ENCODE peak calls at places on chromosomes 16 and 17, in nine cellular contexts. One of them, this sample, is unnamed.

GRCh38 chr17:81601525-81602120 is 35.3 kb downstream of the NPLOC4 start:
- DNase-seq in stimulated activated naive B cell treated with anti-CD40 and anti-IgM and Interleukin-4, amounts not matched to agents 10 μg/mL and 1 μg/mL and 100 μg/mL, for 72 hours: peak
- DNase-seq in activated T-cell treated with anti-CD3 and anti-CD28 coated beads, Interleukin-2, amount 50 U/mL, for 1 hour: peak
- DNase-seq in erythroblast: peak
- DNase-seq in ACHN: peak
- DNase-seq in renal cortical epithelial cell: peak
- DNase-seq in kidney tubule cell: peak
- DNase-seq in Daoy: peak
- DNase-seq in GM23338: peak
- DNase-seq in this sample: no peak

GRCh38 chr16:57916735-57917450 is 54.0 kb downstream of the CNGB1 start:
- DNase-seq in stimulated activated naive B cell treated with anti-CD40 and anti-IgM and Interleukin-4, amounts not matched to agents 10 μg/mL and 1 μg/mL and 100 μg/mL, for 72 hours: no peak
- DNase-seq in activated T-cell treated with anti-CD3 and anti-CD28 coated beads, Interleukin-2, amount 50 U/mL, for 1 hour: no peak
- DNase-seq in erythroblast: no peak
- DNase-seq in ACHN: peak
- DNase-seq in renal cortical epithelial cell: peak
- DNase-seq in kidney tubule cell: peak
- DNase-seq in Daoy: no peak
- DNase-seq in GM23338: no peak
- DNase-seq in this sample: no peak

GRCh38 chr16:3004319-3004718 is 8.4 kb upstream of the CLDN9 start:
- DNase-seq in stimulated activated naive B cell treated with anti-CD40 and anti-IgM and Interleukin-4, amounts not matched to agents 10 μg/mL and 1 μg/mL and 100 μg/mL, for 72 hours: no peak
- DNase-seq in activated T-cell treated with anti-CD3 and anti-CD28 coated beads, Interleukin-2, amount 50 U/mL, for 1 hour: no peak
- DNase-seq in erythroblast: peak
- DNase-seq in ACHN: peak
- DNase-seq in renal cortical epithelial cell: no peak
- DNase-seq in kidney tubule cell: peak
- DNase-seq in Daoy: peak
- DNase-seq in GM23338: no peak
- DNase-seq in this sample: no peak

GRCh38 chr17:15882058-15882720 is 62.7 kb upstream of the ADORA2B start:
- DNase-seq in stimulated activated naive B cell treated with anti-CD40 and anti-IgM and Interleukin-4, amounts not matched to agents 10 μg/mL and 1 μg/mL and 100 μg/mL, for 72 hours: no peak
- DNase-seq in activated T-cell treated with anti-CD3 and anti-CD28 coated beads, Interleukin-2, amount 50 U/mL, for 1 hour: no peak
- DNase-seq in erythroblast: no peak
- DNase-seq in ACHN: no peak
- DNase-seq in renal cortical epithelial cell: no peak
- DNase-seq in kidney tubule cell: no peak
- DNase-seq in Daoy: no peak
- DNase-seq in GM23338: peak
- DNase-seq in this sample: no peak

GRCh38 chr17:43714338-43715149 is 44.0 kb downstream of the SOST start:
- DNase-seq in stimulated activated naive B cell treated with anti-CD40 and anti-IgM and Interleukin-4, amounts not matched to agents 10 μg/mL and 1 μg/mL and 100 μg/mL, for 72 hours: no peak
- DNase-seq in activated T-cell treated with anti-CD3 and anti-CD28 coated beads, Interleukin-2, amount 50 U/mL, for 1 hour: no peak
- DNase-seq in erythroblast: no peak
- DNase-seq in ACHN: peak
- DNase-seq in renal cortical epithelial cell: peak
- DNase-seq in kidney tubule cell: peak
- DNase-seq in Daoy: peak
- DNase-seq in GM23338: no peak
- DNase-seq in this sample: no peak

GRCh38 chr17:79720705-79721295 is 9.9 kb upstream of the ENPP7 start:
- DNase-seq in stimulated activated naive B cell treated with anti-CD40 and anti-IgM and Interleukin-4, amounts not matched to agents 10 μg/mL and 1 μg/mL and 100 μg/mL, for 72 hours: no peak
- DNase-seq in activated T-cell treated with anti-CD3 and anti-CD28 coated beads, Interleukin-2, amount 50 U/mL, for 1 hour: no peak
- DNase-seq in erythroblast: no peak
- DNase-seq in ACHN: no peak
- DNase-seq in renal cortical epithelial cell: no peak
- DNase-seq in kidney tubule cell: no peak
- DNase-seq in Daoy: no peak
- DNase-seq in GM23338: no peak
- DNase-seq in this sample: no peak

GRCh38 chr17:27385626-27386025 is 70.6 kb upstream of the KSR1 start:
- DNase-seq in stimulated activated naive B cell treated with anti-CD40 and anti-IgM and Interleukin-4, amounts not matched to agents 10 μg/mL and 1 μg/mL and 100 μg/mL, for 72 hours: no peak
- DNase-seq in activated T-cell treated with anti-CD3 and anti-CD28 coated beads, Interleukin-2, amount 50 U/mL, for 1 hour: no peak
- DNase-seq in erythroblast: no peak
- DNase-seq in ACHN: no peak
- DNase-seq in renal cortical epithelial cell: no peak
- DNase-seq in kidney tubule cell: no peak
- DNase-seq in Daoy: no peak
- DNase-seq in GM23338: no peak
- DNase-seq in this sample: no peak

GRCh38 chr16:57039148-57039812 is 49.9 kb downstream of the NLRC5 start:
- DNase-seq in stimulated activated naive B cell treated with anti-CD40 and anti-IgM and Interleukin-4, amounts not matched to agents 10 μg/mL and 1 μg/mL and 100 μg/mL, for 72 hours: no peak
- DNase-seq in activated T-cell treated with anti-CD3 and anti-CD28 coated beads, Interleukin-2, amount 50 U/mL, for 1 hour: no peak
- DNase-seq in erythroblast: no peak
- DNase-seq in ACHN: no peak
- DNase-seq in renal cortical epithelial cell: peak
- DNase-seq in kidney tubule cell: no peak
- DNase-seq in Daoy: peak
- DNase-seq in GM23338: no peak
- DNase-seq in this sample: peak

GRCh38 chr17:81397314-81398169 is 2.3 kb downstream of the BAHCC1 start:
- DNase-seq in stimulated activated naive B cell treated with anti-CD40 and anti-IgM and Interleukin-4, amounts not matched to agents 10 μg/mL and 1 μg/mL and 100 μg/mL, for 72 hours: no peak
- DNase-seq in activated T-cell treated with anti-CD3 and anti-CD28 coated beads, Interleukin-2, amount 50 U/mL, for 1 hour: no peak
- DNase-seq in erythroblast: peak
- DNase-seq in ACHN: peak
- DNase-seq in renal cortical epithelial cell: no peak
- DNase-seq in kidney tubule cell: peak
- DNase-seq in Daoy: peak
- DNase-seq in GM23338: peak
- DNase-seq in this sample: no peak

GRCh38 chr17:17119533-17119932 is 77.3 kb downstream of the MPRIP start:
- DNase-seq in stimulated activated naive B cell treated with anti-CD40 and anti-IgM and Interleukin-4, amounts not matched to agents 10 μg/mL and 1 μg/mL and 100 μg/mL, for 72 hours: no peak
- DNase-seq in activated T-cell treated with anti-CD3 and anti-CD28 coated beads, Interleukin-2, amount 50 U/mL, for 1 hour: peak
- DNase-seq in erythroblast: no peak
- DNase-seq in ACHN: no peak
- DNase-seq in renal cortical epithelial cell: no peak
- DNase-seq in kidney tubule cell: peak
- DNase-seq in Daoy: peak
- DNase-seq in GM23338: no peak
- DNase-seq in this sample: no peak

GRCh38 chr17:64459284-64459747 is 10.4 kb downstream of the MILR1 start:
- DNase-seq in stimulated activated naive B cell treated with anti-CD40 and anti-IgM and Interleukin-4, amounts not matched to agents 10 μg/mL and 1 μg/mL and 100 μg/mL, for 72 hours: no peak
- DNase-seq in activated T-cell treated with anti-CD3 and anti-CD28 coated beads, Interleukin-2, amount 50 U/mL, for 1 hour: no peak
- DNase-seq in erythroblast: no peak
- DNase-seq in ACHN: peak
- DNase-seq in renal cortical epithelial cell: peak
- DNase-seq in kidney tubule cell: peak
- DNase-seq in Daoy: peak
- DNase-seq in GM23338: no peak
- DNase-seq in this sample: no peak

GRCh38 chr17:82235775-82236141 is 6.9 kb downstream of the SLC16A3 start:
- DNase-seq in stimulated activated naive B cell treated with anti-CD40 and anti-IgM and Interleukin-4, amounts not matched to agents 10 μg/mL and 1 μg/mL and 100 μg/mL, for 72 hours: no peak
- DNase-seq in activated T-cell treated with anti-CD3 and anti-CD28 coated beads, Interleukin-2, amount 50 U/mL, for 1 hour: no peak
- DNase-seq in erythroblast: no peak
- DNase-seq in ACHN: peak
- DNase-seq in renal cortical epithelial cell: no peak
- DNase-seq in kidney tubule cell: peak
- DNase-seq in Daoy: no peak
- DNase-seq in GM23338: no peak
- DNase-seq in this sample: peak

GRCh38 chr17:83061586-83061985 is 17.8 kb upstream of the METRNL start:
- DNase-seq in stimulated activated naive B cell treated with anti-CD40 and anti-IgM and Interleukin-4, amounts not matched to agents 10 μg/mL and 1 μg/mL and 100 μg/mL, for 72 hours: no peak
- DNase-seq in activated T-cell treated with anti-CD3 and anti-CD28 coated beads, Interleukin-2, amount 50 U/mL, for 1 hour: no peak
- DNase-seq in erythroblast: no peak
- DNase-seq in ACHN: no peak
- DNase-seq in renal cortical epithelial cell: no peak
- DNase-seq in kidney tubule cell: no peak
- DNase-seq in Daoy: no peak
- DNase-seq in GM23338: no peak
- DNase-seq in this sample: no peak